ENCODE peak calls at places on chromosomes 3 and 15, in five cellular contexts. N is H9, A is IMR-90, Z is mesenchymal stem cell, S is trophoblast cell. Y is an unnamed sample.

GRCh38 chr3:186307594-186307993 is 54.4 kb downstream of the DGKG start:
- DNase-seq in A (peak), S (no peak), Z (peak), N (no peak), Y (peak)

GRCh38 chr3:33385423-33385822 is 54.8 kb downstream of the UBP1 start:
- DNase-seq in A (peak), S (no peak), Z (no peak), N (no peak), Y (peak)

GRCh38 chr15:98996169-98996568 is 11.4 kb downstream of the PGPEP1L start:
- DNase-seq in A (no peak), Z (no peak), S (no peak), N (no peak), Y (no peak)

GRCh38 chr3:148062590-148062989 is 635.1 kb upstream of the AGTR1 start:
- DNase-seq in N (no peak), A (no peak), S (no peak), Z (no peak), Y (no peak)

GRCh38 chr15:43317566-43318184 is 12.7 kb downstream of the LCMT2 start:
- DNase-seq in A (no peak), N (no peak), Z (no peak), S (no peak), Y (no peak)

GRCh38 chr3:184666422-184666821 is 45.4 kb downstream of the MAGEF1 start:
- DNase-seq in N (no peak), Z (no peak), A (no peak), S (no peak), Y (no peak)

GRCh38 chr3:137012097-137012501 is 54.3 kb downstream of the IL20RB start:
- DNase-seq in A (peak), S (no peak), Z (peak), N (no peak), Y (peak)

GRCh38 chr3:151896662-151897012 is 23.2 kb downstream of the SUCNR1 start:
- DNase-seq in S (peak), Z (no peak), A (no peak), N (no peak), Y (no peak)

GRCh38 chr3:43748179-43748578 is 57.4 kb downstream of the ABHD5 start:
- DNase-seq in N (no peak), A (peak), Z (peak), S (no peak), Y (no peak)

GRCh38 chr3:133515127-133515526 is 58.4 kb upstream of the CDV3 start:
- DNase-seq in N (no peak), Z (no peak), A (no peak), S (no peak), Y (no peak)

GRCh38 chr3:30258426-30259392 is 347.7 kb upstream of the TGFBR2 start:
- DNase-seq in S (no peak), A (peak), N (no peak), Z (peak), Y (no peak)

GRCh38 chr3:119939087-119939486 is 155.2 kb downstream of the GSK3B start:
- DNase-seq in S (no peak), Z (no peak), N (no peak), A (no peak), Y (no peak)

GRCh38 chr3:192818126-192818525 is 90.8 kb upstream of the FGF12 start:
- DNase-seq in A (peak), Z (peak), S (no peak), N (no peak), Y (no peak)

GRCh38 chr15:68658151-68658550 is 79.4 kb downstream of the CORO2B start:
- DNase-seq in N (no peak), S (no peak), A (no peak), Z (no peak), Y (no peak)

GRCh38 chr3:104279617-104280016 is 1087.1 kb upstream of the ALCAM start:
- DNase-seq in S (no peak), Z (peak), N (no peak), A (peak), Y (no peak)

GRCh38 chr3:101950510-101950909 is 101.2 kb downstream of the NFKBIZ start:
- DNase-seq in N (no peak), Z (peak), A (peak), S (no peak), Y (no peak)

DNA sequence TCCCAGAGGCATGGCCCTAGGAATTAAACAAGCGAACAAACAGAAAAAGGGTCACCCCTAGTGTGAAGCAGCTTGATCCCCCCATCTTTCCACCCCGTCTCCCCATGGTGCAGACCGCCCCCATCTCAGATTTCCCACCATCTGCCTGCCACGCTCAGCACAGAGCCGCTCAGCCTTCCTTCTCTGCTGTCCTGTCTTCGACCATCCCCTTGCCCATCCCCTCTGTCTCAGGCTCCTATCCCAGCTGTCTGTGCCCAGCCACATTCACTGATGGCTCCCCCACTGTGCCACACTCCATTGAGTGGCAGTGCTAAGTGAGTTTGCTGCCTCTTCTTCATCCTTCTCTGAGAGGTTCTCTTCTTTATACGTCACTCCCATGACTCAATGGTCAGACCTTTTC is 11.7 kb upstream of the BTBD1 start:
- DNase-seq in A (no peak), N (no peak), Z (no peak), S (no peak), Y (no peak)
- H3K23ac ChIP-seq in A (no peak), N (no peak), Z (no peak), S (no peak), Y (no peak)

DNA sequence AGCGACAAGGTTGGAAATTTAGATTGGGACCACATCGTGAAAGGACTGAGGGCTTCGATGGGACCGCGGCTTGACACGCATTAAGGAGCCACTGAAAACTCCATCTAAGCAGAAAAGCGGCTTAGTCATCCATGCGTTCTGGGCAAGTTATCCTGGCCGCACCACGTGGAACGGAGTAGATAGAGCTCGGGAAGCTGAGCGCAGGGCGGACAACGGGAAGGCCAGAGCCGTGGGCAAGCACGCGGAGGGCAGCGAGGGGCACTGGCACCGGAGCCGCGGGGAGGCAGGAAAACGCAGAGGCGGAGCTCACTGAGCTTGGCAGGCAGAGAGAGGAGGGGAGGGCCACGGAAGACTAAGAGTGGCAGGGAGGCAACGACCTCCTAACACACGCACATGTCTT is 61.3 kb upstream of the VGLL4 start:
- DNase-seq in N (peak), S (no peak), A (no peak), Z (no peak), Y (no peak)
- H3K4ac ChIP-seq in N (no peak), S (peak), A (no peak), Z (no peak), Y (no peak)

DNA sequence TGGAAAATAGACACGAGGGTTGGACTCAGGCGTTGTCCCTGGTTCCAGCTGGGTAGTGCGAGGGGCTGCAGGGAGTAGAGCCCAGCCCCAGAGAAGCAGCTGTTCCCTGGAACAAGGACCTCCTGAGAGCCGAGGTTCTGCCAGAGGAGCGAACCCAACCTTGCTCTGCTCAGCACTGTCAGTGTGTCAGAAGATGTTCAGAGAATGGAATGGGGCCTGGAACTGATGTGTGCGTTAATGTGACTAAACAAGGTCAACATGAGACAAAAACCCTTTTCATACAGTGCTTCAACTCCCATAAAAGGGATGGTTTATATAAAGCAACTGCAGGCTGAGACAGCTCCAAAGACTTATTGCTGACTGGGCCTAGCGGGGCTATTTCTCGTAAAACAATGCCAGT is 35.5 kb upstream of the HACD2 start:
- DNase-seq in N (no peak), A (peak), Z (peak), S (no peak), Y (no peak)
- H3K27ac ChIP-seq in N (no peak), A (peak), Z (peak), S (no peak), Y (no peak)

GRCh38 chr3:165614332-165614731 is 222.9 kb downstream of the BCHE start:
- DNase-seq in S (no peak), N (no peak), A (no peak), Z (no peak), Y (no peak)

GRCh38 chr3:165617134-165617533 is 220.1 kb downstream of the BCHE start:
- DNase-seq in N (no peak), A (no peak), S (no peak), Z (no peak), Y (no peak)

GRCh38 chr3:165607221-165607620 is 230.0 kb downstream of the BCHE start:
- DNase-seq in N (no peak), S (no peak), Z (no peak), A (no peak), Y (no peak)

GRCh38 chr3:165613019-165613418 is 224.2 kb downstream of the BCHE start:
- DNase-seq in Z (no peak), A (no peak), N (no peak), S (no peak), Y (no peak)
- H3K23ac ChIP-seq in Z (no peak), A (no peak), N (no peak), S (no peak), Y (no peak)

GRCh38 chr3:57555738-57556458 is at the start of gene PDE12:
- DNase-seq in S (peak), Z (peak), N (peak), A (peak), Y (peak)
- H3K4ac ChIP-seq in S (peak), Z (peak), N (no peak), A (peak), Y (peak)

GRCh38 chr3:37712918-37713819 is 148.5 kb upstream of the CTDSPL start:
- DNase-seq in S (no peak), N (no peak), A (peak), Z (peak), Y (peak)
- H3K27ac ChIP-seq in S (peak), N (no peak), A (no peak), Z (no peak), Y (no peak)

GRCh38 chr15:52132066-52132465 is 19.5 kb upstream of the BCL2L10 start:
- DNase-seq in Z (no peak), A (no peak), S (peak), N (no peak), Y (no peak)
- H3K23ac ChIP-seq in Z (no peak), A (no peak), S (no peak), N (no peak), Y (no peak)

DNA sequence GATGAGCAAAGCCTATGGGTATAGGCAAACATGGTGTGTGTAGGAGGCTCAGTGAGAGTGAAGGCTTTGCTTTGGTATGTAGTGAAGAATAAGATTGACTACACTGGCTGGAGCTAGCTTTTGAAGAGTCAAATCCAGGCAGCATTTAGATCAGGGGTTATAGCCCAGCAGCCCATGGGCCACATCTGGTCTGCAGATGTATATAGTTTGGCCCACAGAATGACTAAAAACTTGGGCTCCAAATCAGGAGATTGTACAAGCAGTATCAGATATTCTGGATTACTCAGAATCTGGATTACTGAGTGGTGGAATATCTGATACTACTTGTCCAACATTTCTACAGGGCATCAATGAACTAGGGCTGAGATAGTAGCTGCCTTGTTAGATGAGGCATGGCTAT is 92.9 kb upstream of the FGF7 start:
- DNase-seq in A (peak), N (no peak), S (no peak), Z (no peak), Y (no peak)
- H3K4ac ChIP-seq in A (no peak), N (no peak), S (no peak), Z (no peak), Y (no peak)

DNA sequence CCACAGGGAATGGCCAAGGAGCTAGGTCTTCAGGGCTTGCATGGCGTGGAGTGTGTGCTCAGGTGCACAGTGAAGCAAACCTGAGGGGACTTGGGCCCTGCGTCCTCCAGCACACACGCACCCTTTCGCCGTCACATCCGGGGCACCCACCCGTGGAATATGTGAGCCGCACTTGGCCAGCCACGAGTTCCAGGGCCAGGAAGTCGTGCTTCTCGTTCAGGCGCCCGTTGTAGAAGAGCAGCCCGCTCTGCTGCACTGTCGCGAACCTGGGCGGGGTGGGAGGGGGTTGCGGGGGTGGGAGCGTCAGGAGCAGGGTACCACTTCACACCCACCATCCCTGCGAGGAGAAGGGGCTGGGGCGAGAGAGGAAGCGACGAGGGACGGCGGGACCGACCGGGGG is 7.1 kb downstream of the CELSR3 start:
- DNase-seq in Z (no peak), S (no peak), A (no peak), N (no peak), Y (no peak)
- H3K27ac ChIP-seq in Z (no peak), S (no peak), A (no peak), N (no peak), Y (no peak)

Y was measured in mesendoderm.